ENCODE peak calls at places on chromosomes 12 and 14, in four cellular contexts. One of them, this sample, is unnamed.

GRCh38 chr12:29782285-29782820 is 1.4 kb downstream of the TMTC1 start:
- DNase-seq in GM12891: no peak
- DNase-seq in NCI-H345: peak; percentile 65
- DNase-seq in neural crest cell: no peak
- DNase-seq in this sample: peak; percentile 79

GRCh38 chr12:57456145-57456700 is 1.1 kb downstream of the INHBE start:
- DNase-seq in GM12891: no peak
- DNase-seq in neural crest cell: peak; percentile 39
- DNase-seq in NCI-H345: peak; percentile 38
- DNase-seq in this sample: peak; percentile 6

GRCh38 chr14:55212611-55213010 is 21.2 kb upstream of the DLGAP5 start:
- DNase-seq in GM12891: no peak
- DNase-seq in NCI-H345: no peak
- DNase-seq in neural crest cell: no peak
- DNase-seq in this sample: no peak

GRCh38 chr14:65824285-65824977 is 411.9 kb downstream of the FUT8 start:
- DNase-seq in GM12891: peak; percentile 43
- DNase-seq in neural crest cell: peak; percentile 67
- DNase-seq in NCI-H345: peak; percentile 67
- DNase-seq in this sample: peak; percentile 76

GRCh38 chr12:64395739-64396138 is 5.2 kb upstream of the C12orf56 start:
- DNase-seq in GM12891: no peak
- DNase-seq in NCI-H345: no peak
- DNase-seq in neural crest cell: no peak
- DNase-seq in this sample: peak; percentile 36

GRCh38 chr12:41014643-41015020 is 173.5 kb upstream of the PDZRN4 start:
- DNase-seq in GM12891: no peak
- DNase-seq in neural crest cell: no peak
- DNase-seq in NCI-H345: no peak
- DNase-seq in this sample: no peak

GRCh38 chr14:63499701-63500250 is 43.4 kb downstream of the PPP2R5E start:
- DNase-seq in NCI-H345: no peak
- DNase-seq in neural crest cell: no peak
- DNase-seq in GM12891: no peak
- DNase-seq in this sample: no peak

GRCh38 chr14:97033556-97034081 is 236.4 kb downstream of the VRK1 start:
- DNase-seq in GM12891: no peak
- DNase-seq in neural crest cell: no peak
- DNase-seq in NCI-H345: no peak
- DNase-seq in this sample: no peak

GRCh38 chr12:51926064-51926632 is 18.8 kb downstream of the ACVRL1 start:
- DNase-seq in GM12891: no peak
- DNase-seq in neural crest cell: no peak
- DNase-seq in NCI-H345: no peak
- DNase-seq in this sample: no peak

GRCh38 chr14:28635387-28635786 is 131.2 kb upstream of the FOXG1 start:
- DNase-seq in GM12891: no peak
- DNase-seq in neural crest cell: peak; percentile 41
- DNase-seq in NCI-H345: peak; percentile 20
- DNase-seq in this sample: peak; percentile 32

This sample was measured in NCI-H1105 treated with DMSO at 0.1 percent for 48 hours.